ENCODE peak calls at places on chromosomes 11 and 22, in four cellular contexts. G is lower lobe of right lung, W is astrocyte, C is thyroid gland. K is an unnamed sample.

GRCh38 chr22:34804588-34804987 is 261.4 kb upstream of the ISX start:
- DNase-seq in G (no peak), W (no peak), C (no peak), K (no peak)

GRCh38 chr11:65776710-65777141 is 4.0 kb downstream of the AP5B1 start:
- DNase-seq in G (no peak), W (no peak), C (no peak), K (no peak)

GRCh38 chr11:25876456-25876965 is 455.4 kb upstream of the ANO3 start:
- DNase-seq in G (no peak), W (no peak), C (no peak), K (no peak)

GRCh38 chr11:38759394-38759793 is 2161.4 kb upstream of the RAG2 start:
- DNase-seq in G (no peak), W (no peak), C (no peak), K (no peak)

GRCh38 chr22:30252411-30253204 is 6.0 kb upstream of the LIF start:
- DNase-seq in G (no peak), W (no peak), C (no peak), K (no peak)

GRCh38 chr22:27380826-27381225 is 420.7 kb downstream of the MN1 start:
- DNase-seq in G (no peak), W (no peak), C (no peak), K (no peak)

GRCh38 chr11:93906486-93906885 is 56.1 kb upstream of the VSTM5 start:
- DNase-seq in G (no peak), W (peak; percentile 21), C (no peak), K (no peak)

GRCh38 chr11:134052395-134052987 is 16.4 kb upstream of the JAM3 start:
- DNase-seq in G (no peak), W (no peak), C (no peak), K (no peak)

GRCh38 chr11:61928606-61929005 is 11.2 kb upstream of the RAB3IL1 start:
- DNase-seq in G (no peak), W (no peak), C (no peak), K (no peak)

GRCh38 chr11:129880311-129880710 is 15.1 kb downstream of the NFRKB start:
- DNase-seq in G (no peak), W (no peak), C (no peak), K (no peak)

GRCh38 chr11:124867700-124868099 is 2.5 kb downstream of the ROBO3 start:
- DNase-seq in G (no peak), W (no peak), C (peak; percentile 44), K (no peak)

GRCh38 chr11:67090717-67091116 is 28.3 kb upstream of the KDM2A start:
- DNase-seq in G (no peak), W (no peak), C (no peak), K (no peak)

GRCh38 chr22:20021196-20022181 is 579 bp downstream of the TANGO2 start:
- DNase-seq in G (peak; percentile 85), W (peak; percentile 46), C (peak; percentile 95), K (peak; percentile 10)

GRCh38 chr22:20024225-20025087 is 3.5 kb downstream of the TANGO2 start:
- DNase-seq in G (no peak), W (no peak), C (no peak), K (no peak)

GRCh38 chr22:20022231-20023069 is 1.5 kb downstream of the TANGO2 start:
- DNase-seq in G (no peak), W (no peak), C (no peak), K (no peak)

GRCh38 chr22:20025401-20026203 is 4.7 kb downstream of the TANGO2 start:
- DNase-seq in G (no peak), W (no peak), C (no peak), K (no peak)

GRCh38 chr22:20023214-20023613 is 2.3 kb downstream of the TANGO2 start:
- DNase-seq in G (no peak), W (no peak), C (no peak), K (no peak)
- TF ChIP-seq CTCF in G (no peak), W (no peak), C (no peak), K (no peak)

DNA sequence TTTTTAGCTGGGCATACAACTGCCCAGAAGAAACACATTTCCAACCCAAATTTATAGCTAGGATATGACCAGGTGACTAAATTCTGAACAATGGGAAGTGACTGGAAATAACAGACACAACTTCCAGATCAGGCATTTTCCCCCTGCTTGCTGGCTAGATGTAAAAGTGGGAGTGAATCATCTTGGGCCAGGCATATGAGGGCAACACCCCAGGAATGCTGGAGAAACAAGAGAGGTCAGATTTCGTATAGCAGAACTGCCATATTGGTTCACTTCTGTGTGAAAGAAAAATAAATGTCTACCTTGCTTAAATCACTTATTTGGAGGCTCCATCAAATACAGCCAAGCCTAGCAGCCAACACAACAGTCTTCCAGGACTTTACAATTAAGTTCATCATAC is 7.4 kb downstream of the ATL3 start:
- DNase-seq in G (no peak), W (peak; percentile 74), C (no peak), K (no peak)
- H3K27ac ChIP-seq in G (no peak overlapping the region), W (peak overlapping the region; percentile 54), C (no peak overlapping the region), K (no peak overlapping the region)

GRCh38 chr11:74316772-74317505 is 5.5 kb upstream of the P4HA3 start:
- DNase-seq in G (no peak), W (peak; percentile 58), C (no peak), K (no peak)

GRCh38 chr11:74307409-74307808 is 4.0 kb downstream of the P4HA3 start:
- DNase-seq in G (no peak), W (peak; percentile 79), C (peak; percentile 29), K (no peak)

GRCh38 chr11:74310857-74311256 is 583 bp downstream of the P4HA3 start:
- DNase-seq in G (no peak), W (no peak), C (no peak), K (no peak)

GRCh38 chr11:74311352-74311926 is at the start of gene P4HA3:
- DNase-seq in G (peak; percentile 84), W (no peak), C (peak; percentile 72), K (peak; percentile 10)

GRCh38 chr11:74312321-74312720 is 881 bp upstream of the P4HA3 start:
- DNase-seq in G (no peak), W (no peak), C (no peak), K (no peak)
- H3K27me3 ChIP-seq in G (peaks cover 5% of the 10 kb centered on the region), W (no peaks in the 10 kb centered on the region), C (no peaks in the 10 kb centered on the region), K (peaks cover 36% of the 10 kb centered on the region)

GRCh38 chr22:23033116-23033905 is 37.0 kb upstream of the GNAZ start:
- DNase-seq in G (no peak), W (no peak), C (peak; percentile 18), K (no peak)

GRCh38 chr22:23026777-23027176 is 43.5 kb upstream of the GNAZ start:
- DNase-seq in G (no peak), W (no peak), C (no peak), K (no peak)

GRCh38 chr22:23032681-23033080 is 37.6 kb upstream of the GNAZ start:
- DNase-seq in G (no peak), W (no peak), C (no peak), K (no peak)

GRCh38 chr22:23031795-23032194 is 38.5 kb upstream of the GNAZ start:
- DNase-seq in G (no peak), W (no peak), C (no peak), K (no peak)

GRCh38 chr22:23029521-23030228 is 40.6 kb upstream of the GNAZ start:
- DNase-seq in G (no peak), W (no peak), C (no peak), K (no peak)
- TF ChIP-seq CTCF in G (no peak), W (no peak), C (no peak), K (no peak)

DNA sequence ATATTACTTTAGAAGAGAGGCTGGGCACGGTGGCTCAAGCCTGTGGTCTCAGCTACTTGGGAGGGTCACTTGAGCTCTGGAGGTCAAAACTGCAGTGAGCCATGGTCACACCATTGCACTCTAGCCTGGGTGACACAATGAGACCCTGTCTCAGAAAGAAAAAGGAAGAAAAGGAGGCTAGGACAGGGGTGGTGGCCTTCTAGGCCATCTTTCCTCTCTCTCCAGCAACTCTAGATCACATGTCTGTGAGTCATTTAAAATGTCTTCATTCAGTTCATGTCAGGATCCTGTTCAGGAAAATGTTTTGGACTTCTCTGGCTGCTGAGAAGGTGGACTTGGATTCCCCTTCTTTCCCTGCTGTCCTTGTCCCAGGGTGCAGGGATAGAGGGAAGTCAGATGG is 53.3 kb downstream of the PPFIA1 start:
- DNase-seq in G (no peak), W (peak; percentile 26), C (no peak), K (no peak)
- H3K27ac ChIP-seq in G (peak overlapping the region; percentile 53), W (peak overlapping the region; percentile 35), C (peak overlapping the region; percentile 74), K (no peak overlapping the region)

GRCh38 chr11:114063149-114063828 is 3.8 kb downstream of the ZBTB16 start:
- DNase-seq in G (no peak), W (no peak), C (no peak), K (no peak)
- H3K27me3 ChIP-seq in G (peaks cover 5% of the 10 kb centered on the region), W (peaks cover 38% of the 10 kb centered on the region), C (no peaks in the 10 kb centered on the region), K (peaks cover 4% of the 10 kb centered on the region)

DNA sequence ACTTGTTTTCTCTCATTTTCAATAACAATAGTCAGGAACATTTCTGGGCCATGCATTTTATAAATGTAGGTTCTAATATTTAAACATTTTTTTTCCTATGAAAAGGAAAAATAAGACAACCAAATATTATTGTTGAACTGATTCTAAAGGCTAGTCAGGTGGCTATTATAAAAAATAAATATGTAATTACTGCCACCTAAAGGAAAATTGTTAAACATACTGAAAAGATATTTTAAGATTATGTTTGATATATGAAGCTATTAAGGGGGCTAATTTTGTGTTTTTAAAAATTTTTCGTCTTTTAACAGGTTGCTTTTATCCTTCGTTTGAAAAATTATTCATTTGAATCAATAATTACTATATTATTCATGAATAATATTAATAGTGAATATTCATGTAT is 62.2 kb upstream of the FDX1 start:
- DNase-seq in G (no peak), W (no peak), C (no peak), K (no peak)
- TF ChIP-seq CTCF in G (no peak), W (no peak), C (no peak), K (no peak)

GRCh38 chr22:44931077-44931540 is 78.7 kb downstream of the PHF21B start:
- DNase-seq in G (no peak), W (peak; percentile 31), C (peak; percentile 89), K (no peak)

GRCh38 chr22:44930711-44931035 is 79.1 kb downstream of the PHF21B start:
- DNase-seq in G (no peak), W (no peak), C (no peak), K (no peak)

GRCh38 chr22:44928711-44929347 is 81.0 kb downstream of the PHF21B start:
- DNase-seq in G (peak; percentile 32), W (no peak), C (no peak), K (no peak)

GRCh38 chr22:44929348-44930015 is 80.3 kb downstream of the PHF21B start:
- DNase-seq in G (no peak), W (no peak), C (no peak), K (no peak)

GRCh38 chr22:44930016-44930710 is 79.6 kb downstream of the PHF21B start:
- DNase-seq in G (no peak), W (no peak), C (no peak), K (no peak)
- H3K27ac ChIP-seq in G (no peak overlapping the region), W (no peak overlapping the region), C (no peak overlapping the region), K (no peak overlapping the region)